ENCODE peak calls at places on chromosomes 2 and 18, in seven cellular contexts. One of them, this sample, is unnamed.
A peak's percentile ranks its signal among the peaks of the same experiment; 100 is the strongest.

GRCh38 chr18:74412106-74412880 is 44.8 kb downstream of the DIPK1C start:
- DNase-seq in IMR-90: no peak
- DNase-seq in neuronal stem cell: peak; percentile 67
- DNase-seq in mesendoderm: no peak
- DNase-seq in H9: no peak
- DNase-seq in H1: peak; percentile 53
- DNase-seq in trophoblast cell: no peak
- DNase-seq in this sample: no peak

GRCh38 chr2:235591921-235592320 is 98.1 kb downstream of the AGAP1 start:
- DNase-seq in IMR-90: peak; percentile 21
- DNase-seq in neuronal stem cell: no peak
- DNase-seq in mesendoderm: no peak
- DNase-seq in H9: no peak
- DNase-seq in H1: no peak
- DNase-seq in trophoblast cell: no peak
- DNase-seq in this sample: no peak

GRCh38 chr2:32810909-32811495 is 135.8 kb upstream of the LTBP1 start:
- DNase-seq in IMR-90: no peak
- DNase-seq in neuronal stem cell: no peak
- DNase-seq in mesendoderm: no peak
- DNase-seq in H9: no peak
- DNase-seq in H1: no peak
- DNase-seq in trophoblast cell: peak; percentile 26
- DNase-seq in this sample: peak; percentile 19

GRCh38 chr18:23336072-23336471 is 117.0 kb upstream of the RIOK3 start:
- DNase-seq in IMR-90: no peak
- DNase-seq in neuronal stem cell: no peak
- DNase-seq in mesendoderm: no peak
- DNase-seq in H9: no peak
- DNase-seq in H1: no peak
- DNase-seq in trophoblast cell: no peak
- DNase-seq in this sample: no peak

GRCh38 chr2:103174711-103175110 is 412.9 kb downstream of the TMEM182 start:
- DNase-seq in IMR-90: no peak
- DNase-seq in neuronal stem cell: no peak
- DNase-seq in mesendoderm: no peak
- DNase-seq in H9: no peak
- DNase-seq in H1: no peak
- DNase-seq in trophoblast cell: no peak
- DNase-seq in this sample: no peak

GRCh38 chr18:14092625-14093361 is 39.4 kb downstream of the ZNF519 start:
- DNase-seq in IMR-90: no peak
- DNase-seq in neuronal stem cell: no peak
- DNase-seq in mesendoderm: no peak
- DNase-seq in H9: no peak
- DNase-seq in H1: no peak
- DNase-seq in trophoblast cell: no peak
- DNase-seq in this sample: no peak

GRCh38 chr2:104332733-104333132 is 521.2 kb upstream of the POU3F3 start:
- DNase-seq in IMR-90: no peak
- DNase-seq in neuronal stem cell: no peak
- DNase-seq in mesendoderm: peak; percentile 66
- DNase-seq in H9: peak; percentile 29
- DNase-seq in H1: no peak
- DNase-seq in trophoblast cell: peak; percentile 79
- DNase-seq in this sample: no peak

GRCh38 chr2:43075906-43076585 is 150.4 kb downstream of the ZFP36L2 start:
- DNase-seq in IMR-90: peak; percentile 86
- DNase-seq in neuronal stem cell: no peak
- DNase-seq in mesendoderm: peak; percentile 47
- DNase-seq in H9: no peak
- DNase-seq in H1: no peak
- DNase-seq in trophoblast cell: peak; percentile 78
- DNase-seq in this sample: peak; percentile 81

GRCh38 chr2:207330912-207331311 is 165.2 kb upstream of the KLF7 start:
- DNase-seq in IMR-90: peak; percentile 97
- DNase-seq in neuronal stem cell: no peak
- DNase-seq in mesendoderm: no peak
- DNase-seq in H9: no peak
- DNase-seq in H1: no peak
- DNase-seq in trophoblast cell: peak; percentile 86
- DNase-seq in this sample: peak; percentile 96

GRCh38 chr18:48885951-48886400 is 64.8 kb downstream of the SMAD7 start:
- DNase-seq in IMR-90: no peak
- DNase-seq in neuronal stem cell: no peak
- DNase-seq in mesendoderm: no peak
- DNase-seq in H9: no peak
- DNase-seq in H1: no peak
- DNase-seq in trophoblast cell: no peak
- DNase-seq in this sample: no peak

GRCh38 chr2:3533836-3534235 is 14.5 kb upstream of the ADI1 start:
- DNase-seq in IMR-90: no peak
- DNase-seq in neuronal stem cell: no peak
- DNase-seq in mesendoderm: peak; percentile 27
- DNase-seq in H9: peak; percentile 65
- DNase-seq in H1: no peak
- DNase-seq in trophoblast cell: no peak
- DNase-seq in this sample: no peak

GRCh38 chr2:148614332-148615049 is 30.1 kb upstream of the EPC2 start:
- DNase-seq in IMR-90: peak; percentile 39
- DNase-seq in neuronal stem cell: no peak
- DNase-seq in mesendoderm: peak; percentile 84
- DNase-seq in H9: no peak
- DNase-seq in H1: no peak
- DNase-seq in trophoblast cell: peak; percentile 98
- DNase-seq in this sample: peak; percentile 80

GRCh38 chr2:179441551-179441950 is 176.9 kb upstream of the SESTD1 start:
- DNase-seq in IMR-90: no peak
- DNase-seq in neuronal stem cell: no peak
- DNase-seq in mesendoderm: no peak
- DNase-seq in H9: no peak
- DNase-seq in H1: no peak
- DNase-seq in trophoblast cell: no peak
- DNase-seq in this sample: no peak

GRCh38 chr2:68993660-68994059 is 19.2 kb downstream of the GKN1 start:
- DNase-seq in IMR-90: no peak
- DNase-seq in neuronal stem cell: no peak
- DNase-seq in mesendoderm: no peak
- DNase-seq in H9: no peak
- DNase-seq in H1: no peak
- DNase-seq in trophoblast cell: no peak
- DNase-seq in this sample: no peak

GRCh38 chr2:39243469-39244123 is at the start of gene CDKL4:
- DNase-seq in IMR-90: no peak
- DNase-seq in neuronal stem cell: no peak
- DNase-seq in mesendoderm: no peak
- DNase-seq in H9: no peak
- DNase-seq in H1: no peak
- DNase-seq in trophoblast cell: peak; percentile 21
- DNase-seq in this sample: no peak

GRCh38 chr2:231523451-231524266 is 6.6 kb downstream of the NMUR1 start:
- DNase-seq in IMR-90: no peak
- DNase-seq in neuronal stem cell: no peak
- DNase-seq in mesendoderm: no peak
- DNase-seq in H9: no peak
- DNase-seq in H1: no peak
- DNase-seq in trophoblast cell: no peak
- DNase-seq in this sample: no peak

GRCh38 chr2:188303363-188304031 is 11.8 kb downstream of the GULP1 start:
- DNase-seq in IMR-90: peak; percentile 71
- DNase-seq in neuronal stem cell: peak; percentile 41
- DNase-seq in mesendoderm: peak; percentile 98
- DNase-seq in H9: peak; percentile 77
- DNase-seq in H1: no peak
- DNase-seq in trophoblast cell: peak; percentile 71
- DNase-seq in this sample: peak; percentile 41

GRCh38 chr2:168189835-168190426 is 57.5 kb downstream of the STK39 start:
- DNase-seq in IMR-90: peak; percentile 84
- DNase-seq in neuronal stem cell: no peak
- DNase-seq in mesendoderm: no peak
- DNase-seq in H9: no peak
- DNase-seq in H1: no peak
- DNase-seq in trophoblast cell: no peak
- DNase-seq in this sample: peak; percentile 62

GRCh38 chr2:160460333-160460731 is 33.3 kb downstream of the RBMS1 start:
- DNase-seq in IMR-90: no peak
- DNase-seq in neuronal stem cell: no peak
- DNase-seq in mesendoderm: no peak
- DNase-seq in H9: no peak
- DNase-seq in H1: no peak
- DNase-seq in trophoblast cell: no peak
- DNase-seq in this sample: no peak

GRCh38 chr18:23238651-23239349 is 103.5 kb downstream of the CABLES1 start:
- DNase-seq in IMR-90: peak; percentile 33
- DNase-seq in neuronal stem cell: no peak
- DNase-seq in mesendoderm: peak; percentile 68
- DNase-seq in H9: no peak
- DNase-seq in H1: no peak
- DNase-seq in trophoblast cell: no peak
- DNase-seq in this sample: peak; percentile 15

GRCh38 chr2:224982226-224982625 is 60.0 kb downstream of the DOCK10 start:
- DNase-seq in IMR-90: no peak
- DNase-seq in neuronal stem cell: no peak
- DNase-seq in mesendoderm: no peak
- DNase-seq in H9: no peak
- DNase-seq in H1: no peak
- DNase-seq in trophoblast cell: no peak
- DNase-seq in this sample: no peak

GRCh38 chr2:96895032-96895708 is 25.3 kb upstream of the SEMA4C start:
- DNase-seq in IMR-90: no peak
- DNase-seq in neuronal stem cell: no peak
- DNase-seq in mesendoderm: no peak
- DNase-seq in H9: no peak
- DNase-seq in H1: no peak
- DNase-seq in trophoblast cell: no peak
- DNase-seq in this sample: no peak

GRCh38 chr2:101971836-101972235 is 19.9 kb upstream of the IL1R2 start:
- DNase-seq in IMR-90: no peak
- DNase-seq in neuronal stem cell: no peak
- DNase-seq in mesendoderm: no peak
- DNase-seq in H9: no peak
- DNase-seq in H1: no peak
- DNase-seq in trophoblast cell: peak; percentile 45
- DNase-seq in this sample: no peak

GRCh38 chr2:239494578-239494977 is 93.8 kb upstream of the HDAC4 start:
- DNase-seq in IMR-90: no peak
- DNase-seq in neuronal stem cell: no peak
- DNase-seq in mesendoderm: no peak
- DNase-seq in H9: no peak
- DNase-seq in H1: no peak
- DNase-seq in trophoblast cell: no peak
- DNase-seq in this sample: no peak
- H2AK5ac ChIP-seq in IMR-90: no peak overlapping the region
- H2AK5ac ChIP-seq in neuronal stem cell: no peak overlapping the region
- H2AK5ac ChIP-seq in mesendoderm: no peak overlapping the region
- H2AK5ac ChIP-seq in H9: no peak overlapping the region
- H2AK5ac ChIP-seq in H1: no peak overlapping the region
- H2AK5ac ChIP-seq in trophoblast cell: no peak overlapping the region
- H2AK5ac ChIP-seq in this sample: no peak overlapping the region

GRCh38 chr2:105645971-105646370 is 98.7 kb upstream of the NCK2 start:
- DNase-seq in IMR-90: no peak
- DNase-seq in neuronal stem cell: no peak
- DNase-seq in mesendoderm: no peak
- DNase-seq in H9: no peak
- DNase-seq in H1: no peak
- DNase-seq in trophoblast cell: no peak
- DNase-seq in this sample: peak; percentile 13
- H2BK120ac ChIP-seq in IMR-90: no peak overlapping the region
- H2BK120ac ChIP-seq in neuronal stem cell: no peak overlapping the region
- H2BK120ac ChIP-seq in mesendoderm: no peak overlapping the region
- H2BK120ac ChIP-seq in H9: no peak overlapping the region
- H2BK120ac ChIP-seq in H1: no peak overlapping the region
- H2BK120ac ChIP-seq in trophoblast cell: no peak overlapping the region
- H2BK120ac ChIP-seq in this sample: no peak overlapping the region

DNA sequence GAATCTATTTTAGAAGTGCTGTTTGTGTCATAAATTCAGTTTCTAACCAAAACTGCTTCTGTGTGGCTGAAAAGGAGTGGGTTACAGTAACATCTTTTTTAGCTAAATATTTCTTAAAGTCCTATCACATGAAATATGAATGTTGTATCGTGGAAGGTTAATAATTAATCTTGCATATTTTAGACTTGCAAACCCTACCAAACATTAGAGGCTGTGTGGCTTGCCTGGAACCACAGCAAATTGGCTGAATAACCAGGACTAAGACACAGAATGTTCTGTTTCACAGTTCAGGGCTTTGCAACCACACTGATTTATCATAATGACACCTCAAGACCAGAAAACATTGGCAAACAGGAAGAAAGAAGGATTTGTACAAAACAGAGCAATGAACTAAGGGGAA is 208.9 kb upstream of the CNTNAP5 start:
- DNase-seq in IMR-90: no peak
- DNase-seq in neuronal stem cell: no peak
- DNase-seq in mesendoderm: no peak
- DNase-seq in H9: no peak
- DNase-seq in H1: no peak
- DNase-seq in trophoblast cell: no peak
- DNase-seq in this sample: no peak
- H2AK5ac ChIP-seq in IMR-90: no peak overlapping the region
- H2AK5ac ChIP-seq in neuronal stem cell: no peak overlapping the region
- H2AK5ac ChIP-seq in mesendoderm: no peak overlapping the region
- H2AK5ac ChIP-seq in H9: no peak overlapping the region
- H2AK5ac ChIP-seq in H1: no peak overlapping the region
- H2AK5ac ChIP-seq in trophoblast cell: no peak overlapping the region
- H2AK5ac ChIP-seq in this sample: no peak overlapping the region

DNA sequence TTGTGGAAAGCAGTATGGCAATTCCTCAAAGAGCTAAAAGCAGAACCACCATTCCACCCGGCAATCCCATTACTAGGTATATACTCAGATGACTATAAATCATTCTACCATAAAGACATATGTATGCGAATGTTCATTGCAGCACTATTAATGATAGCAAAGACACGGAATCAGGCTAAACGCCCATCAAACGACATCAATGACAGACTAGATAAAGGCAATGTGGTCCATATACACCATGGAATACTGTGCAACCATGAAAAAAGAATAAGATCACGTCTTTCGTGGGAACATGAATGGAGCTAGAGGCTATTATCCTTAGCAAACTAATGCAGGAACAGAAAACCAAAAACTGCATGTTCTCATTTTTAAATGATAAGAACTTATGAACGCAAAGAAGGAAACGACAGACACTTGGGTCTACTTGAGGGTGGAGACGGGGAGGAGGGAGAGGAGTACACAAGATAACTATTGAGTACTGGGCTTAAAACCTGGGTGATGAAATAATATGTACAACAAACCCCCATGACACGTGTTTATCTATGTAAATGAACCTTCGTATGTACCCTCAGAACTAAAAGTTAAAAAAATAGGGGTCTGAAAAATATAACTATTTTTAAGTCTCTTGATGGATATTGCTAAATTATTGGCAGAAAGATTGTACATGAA is 32.0 kb upstream of the CYTIP start:
- DNase-seq in IMR-90: no peak
- DNase-seq in neuronal stem cell: no peak
- DNase-seq in mesendoderm: no peak
- DNase-seq in H9: no peak
- DNase-seq in H1: no peak
- DNase-seq in trophoblast cell: no peak
- DNase-seq in this sample: no peak
- H2BK120ac ChIP-seq in IMR-90: no peak overlapping the region
- H2BK120ac ChIP-seq in neuronal stem cell: no peak overlapping the region
- H2BK120ac ChIP-seq in mesendoderm: no peak overlapping the region
- H2BK120ac ChIP-seq in H9: no peak overlapping the region
- H2BK120ac ChIP-seq in H1: no peak overlapping the region
- H2BK120ac ChIP-seq in trophoblast cell: no peak overlapping the region
- H2BK120ac ChIP-seq in this sample: no peak overlapping the region